ENCODE peak calls at places on chromosome 11, in four cellular contexts. K is hypothalamus; N is stimulated activated CD8-positive, alpha-beta memory T cell treated with anti-CD3 and anti-CD28 coated beads, Interleukin-2, amount 100 ng/mL, for 1 hour; I is neuronal stem cell. L is an unnamed sample.

GRCh38 chr11:111379500-111380136 is 543 bp upstream of the POU2AF1 start:
- DNase-seq in I (no peak), K (no peak), N (no peak), L (no peak)

GRCh38 chr11:103109818-103110388 is 677 bp downstream of the DYNC2H1 start:
- DNase-seq in I (no peak), K (no peak), N (no peak), L (no peak)

GRCh38 chr11:10770626-10771254 is 19.7 kb downstream of the CTR9 start:
- DNase-seq in K (peak), I (peak), N (no peak), L (peak)

GRCh38 chr11:10225553-10225952 is 68.5 kb downstream of the SBF2 start:
- DNase-seq in I (no peak), K (no peak), N (no peak), L (peak)

GRCh38 chr11:83367745-83368144 is 81.6 kb upstream of the CCDC90B start:
- DNase-seq in K (no peak), N (no peak), I (no peak), L (no peak)

GRCh38 chr11:38365274-38365673 is 1767.2 kb upstream of the RAG2 start:
- DNase-seq in N (no peak), I (no peak), K (no peak), L (no peak)

GRCh38 chr11:43419460-43419859 is 60.7 kb downstream of the TTC17 start:
- DNase-seq in K (no peak), I (no peak), N (no peak), L (peak)

GRCh38 chr11:16789061-16789415 is 50.6 kb downstream of the C11orf58 start:
- DNase-seq in K (no peak), I (no peak), N (no peak), L (no peak)

GRCh38 chr11:79312591-79313267 is 128.1 kb downstream of the TENM4 start:
- DNase-seq in N (no peak), K (no peak), I (no peak), L (no peak)

GRCh38 chr11:33701831-33702230 is 1.2 kb upstream of the C11orf91 start:
- DNase-seq in N (no peak), K (peak), I (no peak), L (peak)

GRCh38 chr11:24932110-24933000 is 435.5 kb downstream of the LUZP2 start:
- DNase-seq in K (no peak), I (no peak), N (no peak), L (no peak)

GRCh38 chr11:131063638-131064037 is 147.4 kb upstream of the SNX19 start:
- DNase-seq in K (no peak), I (no peak), N (no peak), L (no peak)

GRCh38 chr11:69440876-69441275 is 40.6 kb upstream of the LINC01488 start:
- DNase-seq in K (no peak), N (no peak), I (no peak), L (no peak)

GRCh38 chr11:108672113-108672512 is 7.2 kb downstream of the DDX10 start:
- DNase-seq in N (no peak), I (no peak), K (no peak), L (no peak)

GRCh38 chr11:6357222-6357621 is 33.1 kb upstream of the SMPD1 start:
- DNase-seq in I (no peak), K (no peak), N (no peak), L (peak)

GRCh38 chr11:128695539-128696221 is 1.8 kb downstream of the FLI1 start:
- DNase-seq in I (no peak), N (no peak), K (no peak), L (no peak)

GRCh38 chr11:129313588-129314288 is 61.9 kb upstream of the BARX2 start:
- DNase-seq in K (no peak), N (no peak), I (no peak), L (no peak)